ENCODE peak calls at places on chromosome 7, in ten cellular contexts. V is activated naive CD4-positive, alpha-beta T cell treated with anti-CD3 and anti-CD28 coated beads, Interleukin-2, amount 10 ng/mL, durations not matched to agents 7 days and 5 days; G is KG1; U is hypothalamus; K is heart left ventricle; S is GM10248; Y is stimulated activated CD4-positive, alpha-beta T cell treated with anti-CD3 and anti-CD28 coated beads, TNF-alpha, amount 100 ng/mL, for 1 hour; T is NCI-H2029; Q is H7; F is fibroblast of lung. E is an unnamed sample.

GRCh38 chr7:97215556-97215955 is 98.1 kb downstream of the SDHAF3 start:
- DNase-seq in V (no peak), G (no peak), U (no peak), K (no peak), S (no peak), Y (no peak), T (no peak), Q (no peak), F (no peak), E (peak)

GRCh38 chr7:147829021-147829420 is 761.5 kb upstream of the C7orf33 start:
- DNase-seq in V (no peak), G (no peak), U (no peak), K (no peak), S (no peak), Y (no peak), T (no peak), Q (no peak), F (no peak), E (no peak)

GRCh38 chr7:25846722-25847121 is 305.3 kb upstream of the NFE2L3 start:
- DNase-seq in V (no peak), G (no peak), U (no peak), K (peak), S (no peak), Y (no peak), T (peak), Q (no peak), F (peak), E (no peak)

GRCh38 chr7:24290004-24290641 is 6.1 kb downstream of the NPY start:
- DNase-seq in V (peak), G (peak), U (no peak), K (no peak), S (peak), Y (no peak), T (no peak), Q (peak), F (peak), E (peak)

GRCh38 chr7:128940494-128941322 is 3.0 kb downstream of the IRF5 start:
- DNase-seq in V (peak), G (peak), U (no peak), K (peak), S (peak), Y (no peak), T (no peak), Q (peak), F (no peak), E (peak)

GRCh38 chr7:2641406-2642393 is 9.9 kb downstream of the TTYH3 start:
- DNase-seq in V (no peak), G (no peak), U (peak), K (peak), S (peak), Y (no peak), T (no peak), Q (peak), F (peak), E (peak)

GRCh38 chr7:29139191-29139590 is 7.1 kb downstream of the CPVL start:
- DNase-seq in V (no peak), G (no peak), U (no peak), K (no peak), S (no peak), Y (no peak), T (no peak), Q (no peak), F (no peak), E (no peak)

GRCh38 chr7:132861940-132862554 is 219.8 kb downstream of the CHCHD3 start:
- DNase-seq in V (no peak), G (no peak), U (no peak), K (no peak), S (no peak), Y (no peak), T (no peak), Q (no peak), F (peak), E (no peak)

GRCh38 chr7:351256-351655 is 61.3 kb downstream of the FOXL3 start:
- DNase-seq in V (peak), G (no peak), U (no peak), K (no peak), S (no peak), Y (peak), T (no peak), Q (no peak), F (no peak), E (no peak)